ENCODE peak calls at places on chromosomes 2 and 18, in four cellular contexts. U, P, Y and O are unnamed samples.

GRCh38 chr2:171410101-171410500 is 23.7 kb downstream of the METTL8 start:
- DNase-seq in U (no peak), P (no peak), Y (no peak), O (no peak)

GRCh38 chr2:69946351-69947077 is 14.9 kb downstream of the ASPRV1 start:
- DNase-seq in U (peak), P (peak), Y (no peak), O (peak)

GRCh38 chr2:61016392-61017002 is 1.0 kb upstream of the PEX13 start:
- DNase-seq in U (peak), P (no peak), Y (no peak), O (peak)

GRCh38 chr2:9750224-9751215 is 92.8 kb upstream of the TAF1B start:
- DNase-seq in U (no peak), P (no peak), Y (no peak), O (no peak)

GRCh38 chr2:37205689-37206341 is 9.5 kb downstream of the CEBPZOS start:
- DNase-seq in U (no peak), P (no peak), Y (no peak), O (no peak)

GRCh38 chr2:160375802-160376469 is 117.7 kb downstream of the RBMS1 start:
- DNase-seq in U (no peak), P (no peak), Y (no peak), O (no peak)

GRCh38 chr2:41241325-41242000 is 789.6 kb upstream of the SLC8A1 start:
- DNase-seq in U (no peak), P (no peak), Y (no peak), O (no peak)

GRCh38 chr2:173831312-173832229 is 133.6 kb downstream of the SP3 start:
- DNase-seq in U (no peak), P (no peak), Y (no peak), O (no peak)

GRCh38 chr2:173249661-173250641 is 104.7 kb upstream of the CDCA7 start:
- DNase-seq in U (no peak), P (no peak), Y (no peak), O (no peak)

GRCh38 chr18:60100805-60101204 is 201.0 kb downstream of the PMAIP1 start:
- DNase-seq in U (no peak), P (no peak), Y (no peak), O (no peak)

GRCh38 chr2:237427807-237428506 is 14.0 kb upstream of the COL6A3 start:
- DNase-seq in U (no peak), P (no peak), Y (no peak), O (no peak)

GRCh38 chr2:3766824-3767223 is 63.4 kb downstream of the DCDC2C start:
- DNase-seq in U (no peak), P (no peak), Y (no peak), O (no peak)
- TF ChIP-seq TAF1 in U (no peak), P (no peak), Y (no peak), O (no peak)

DNA sequence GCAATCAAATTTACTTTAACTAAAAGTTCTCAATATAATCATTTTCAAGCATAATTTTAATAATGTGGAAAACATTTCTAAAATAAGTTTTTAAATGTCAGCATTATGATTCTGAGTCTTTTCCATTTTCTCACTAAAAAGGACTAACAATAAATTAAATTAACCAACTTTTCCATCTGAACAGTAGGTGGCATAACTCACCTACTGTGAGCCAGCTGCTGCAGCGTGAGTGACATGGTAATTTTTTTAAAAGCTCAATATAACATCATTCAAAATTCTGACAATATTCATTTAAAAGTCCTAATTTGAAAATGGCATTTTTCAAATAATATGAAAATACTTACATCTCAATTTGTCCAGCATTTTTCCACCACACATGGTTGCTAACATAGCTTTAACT is 66.5 kb downstream of the DTNB start:
- DNase-seq in U (peak), P (no peak), Y (peak), O (no peak)
- TF ChIP-seq POLR2A in U (no peak), P (no peak), Y (no peak), O (no peak)

DNA sequence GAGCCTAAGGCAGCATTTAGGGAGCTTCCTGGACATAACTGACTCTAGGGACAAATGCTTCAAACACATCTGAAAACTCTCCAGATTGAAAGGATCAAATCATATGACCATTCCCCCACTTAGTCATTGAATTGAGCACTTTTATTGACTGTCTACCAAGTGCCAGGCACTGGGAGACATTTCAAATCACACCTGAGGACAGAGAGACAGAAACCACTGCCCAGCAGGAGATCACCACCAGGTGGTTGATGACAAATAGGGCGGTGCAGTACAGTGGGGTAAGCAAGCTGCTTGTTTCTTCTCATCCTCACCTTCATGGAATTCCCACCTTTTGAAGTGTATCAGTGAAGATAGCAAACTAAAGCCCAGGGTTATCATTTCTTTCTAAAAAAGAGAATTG is 19.0 kb upstream of the CXCR4 start:
- DNase-seq in U (no peak), P (no peak), Y (no peak), O (no peak)
- TF ChIP-seq TAF1 in U (no peak), P (no peak), Y (no peak), O (no peak)

DNA sequence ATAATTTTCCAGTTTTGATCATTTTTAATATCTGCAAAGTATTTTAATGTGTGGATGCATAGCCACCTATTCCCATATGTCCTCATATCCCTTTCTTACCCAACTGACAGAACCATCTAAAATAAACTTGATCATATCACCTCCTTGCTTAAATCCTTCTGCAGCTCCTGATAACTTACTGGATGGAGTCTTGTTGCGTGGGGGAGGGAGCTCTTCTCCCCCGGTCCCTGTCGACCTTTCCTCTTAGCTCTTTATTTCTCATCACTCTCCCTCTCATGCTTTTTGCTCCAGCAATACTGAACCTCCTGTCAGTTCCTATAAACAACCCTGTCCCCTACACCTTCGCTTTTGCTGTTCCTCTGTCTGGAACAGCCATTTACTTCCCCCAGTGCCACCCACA is 18.8 kb downstream of the TMEM178A start:
- DNase-seq in U (no peak), P (no peak), Y (no peak), O (no peak)
- TF ChIP-seq POLR2A in U (no peak), P (no peak), Y (no peak), O (no peak)

GRCh38 chr2:217837530-217837929 is 165.3 kb downstream of the TNS1 start:
- DNase-seq in U (no peak), P (no peak), Y (no peak), O (no peak)

GRCh38 chr2:217837001-217837491 is 165.7 kb downstream of the TNS1 start:
- DNase-seq in U (peak), P (no peak), Y (peak), O (no peak)

GRCh38 chr2:217834057-217834620 is 168.7 kb downstream of the TNS1 start:
- DNase-seq in U (no peak), P (no peak), Y (no peak), O (no peak)

GRCh38 chr2:217834744-217835513 is 167.9 kb downstream of the TNS1 start:
- DNase-seq in U (no peak), P (no peak), Y (no peak), O (no peak)

DNA sequence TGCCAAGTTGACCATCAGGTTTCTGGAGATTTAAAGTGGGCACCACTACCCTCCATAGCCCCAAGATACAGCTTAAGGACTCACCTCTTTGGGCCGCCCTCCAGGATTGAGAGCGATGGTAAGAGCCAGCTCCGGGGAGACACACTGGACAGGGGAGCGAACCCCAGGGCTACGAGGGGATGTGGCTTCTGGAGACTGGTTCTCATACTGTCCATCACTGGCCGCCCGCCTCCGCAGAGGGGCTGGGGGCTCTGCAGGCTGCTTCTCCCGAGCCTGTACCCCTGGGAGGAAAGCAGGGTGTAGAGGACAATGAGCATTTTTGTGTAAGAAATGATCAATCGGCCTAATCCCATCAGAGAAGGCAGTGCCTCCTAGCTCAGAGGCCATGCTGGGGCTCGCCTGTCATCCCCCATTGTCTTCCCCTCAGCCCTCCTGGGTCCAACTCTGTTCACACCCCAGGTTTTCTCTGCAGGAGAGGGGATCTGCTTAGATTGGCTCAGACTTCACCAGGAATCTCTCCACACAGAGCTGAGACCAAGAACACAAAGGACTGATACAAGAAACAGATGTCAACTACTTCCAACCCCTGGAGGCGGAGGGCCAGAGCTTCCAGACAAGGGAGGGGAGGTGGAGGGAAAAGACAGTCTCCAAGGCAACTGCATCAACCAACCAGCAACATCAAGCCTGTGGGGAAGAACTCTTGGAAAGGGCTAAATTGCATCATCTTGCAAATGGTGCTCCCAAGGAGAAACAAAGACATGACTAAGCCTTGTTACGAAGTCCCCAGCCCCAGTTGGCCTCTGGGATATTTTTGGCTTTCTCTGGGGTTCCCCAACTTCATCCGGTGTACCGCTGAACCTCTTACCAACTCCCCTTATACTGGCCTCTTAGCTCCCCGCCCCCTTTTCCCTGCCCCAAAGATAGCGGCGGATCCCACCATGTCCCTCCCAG is 166.6 kb downstream of the TNS1 start:
- DNase-seq in U (no peak), P (no peak), Y (no peak), O (no peak)
- TF ChIP-seq TAF1 in U (no peak), P (no peak), Y (no peak), O (no peak)